ENCODE peak calls at places on chromosomes 16 and 17, in four cellular contexts. One of them, this sample, is unnamed.
A peak's percentile ranks its signal among the peaks of the same experiment; 100 is the strongest.

GRCh38 chr16:58123896-58124600 is 5.1 kb downstream of the CFAP20 start:
- DNase-seq in AG04450: no peak
- DNase-seq in left lung: no peak
- DNase-seq in ascending aorta: no peak
- DNase-seq in this sample: no peak

GRCh38 chr17:79965806-79966205 is 69.9 kb downstream of the TBC1D16 start:
- DNase-seq in AG04450: no peak
- DNase-seq in left lung: no peak
- DNase-seq in ascending aorta: peak; percentile 62
- DNase-seq in this sample: peak; percentile 23

GRCh38 chr17:48549909-48550308 is 5.0 kb upstream of the HOXB2 start:
- DNase-seq in AG04450: no peak
- DNase-seq in left lung: no peak
- DNase-seq in ascending aorta: no peak
- DNase-seq in this sample: no peak

GRCh38 chr17:79116575-79117368 is 42.1 kb downstream of the ENGASE start:
- DNase-seq in AG04450: no peak
- DNase-seq in left lung: no peak
- DNase-seq in ascending aorta: no peak
- DNase-seq in this sample: no peak

GRCh38 chr17:65558683-65559311 is 2.7 kb downstream of the AXIN2 start:
- DNase-seq in AG04450: no peak
- DNase-seq in left lung: no peak
- DNase-seq in ascending aorta: no peak
- DNase-seq in this sample: no peak

GRCh38 chr17:79182176-79183160 is 107.8 kb downstream of the ENGASE start:
- DNase-seq in AG04450: no peak
- DNase-seq in left lung: no peak
- DNase-seq in ascending aorta: no peak
- DNase-seq in this sample: no peak

GRCh38 chr17:77325826-77326581 is 185.2 kb downstream of the SEC14L1 start:
- DNase-seq in AG04450: no peak
- DNase-seq in left lung: peak; percentile 37
- DNase-seq in ascending aorta: peak; percentile 64
- DNase-seq in this sample: peak; percentile 58

GRCh38 chr17:40602445-40603443 is 37.5 kb upstream of the CCR7 start:
- DNase-seq in AG04450: no peak
- DNase-seq in left lung: no peak
- DNase-seq in ascending aorta: no peak
- DNase-seq in this sample: no peak

GRCh38 chr16:83804366-83804765 is 3.4 kb upstream of the HSBP1 start:
- DNase-seq in AG04450: no peak
- DNase-seq in left lung: no peak
- DNase-seq in ascending aorta: no peak
- DNase-seq in this sample: no peak

GRCh38 chr17:50802609-50803571 is 32.5 kb upstream of the WFIKKN2 start:
- DNase-seq in AG04450: no peak
- DNase-seq in left lung: no peak
- DNase-seq in ascending aorta: no peak
- DNase-seq in this sample: no peak

GRCh38 chr17:82449883-82450356 is 632 bp downstream of the CYBC1 start:
- DNase-seq in AG04450: no peak
- DNase-seq in left lung: no peak
- DNase-seq in ascending aorta: no peak
- DNase-seq in this sample: no peak

GRCh38 chr17:73192219-73192893 is 499 bp upstream of the COG1 start:
- DNase-seq in AG04450: peak; percentile 33
- DNase-seq in left lung: peak; percentile 63
- DNase-seq in ascending aorta: peak; percentile 78
- DNase-seq in this sample: peak; percentile 88

GRCh38 chr17:79202476-79202875 is 127.9 kb downstream of the ENGASE start:
- DNase-seq in AG04450: no peak
- DNase-seq in left lung: no peak
- DNase-seq in ascending aorta: no peak
- DNase-seq in this sample: no peak

GRCh38 chr16:82801361-82801760 is 174.6 kb downstream of the CDH13 start:
- DNase-seq in AG04450: no peak
- DNase-seq in left lung: no peak
- DNase-seq in ascending aorta: no peak
- DNase-seq in this sample: no peak

GRCh38 chr16:49638696-49639629 is 216.9 kb downstream of the ZNF423 start:
- DNase-seq in AG04450: no peak
- DNase-seq in left lung: no peak
- DNase-seq in ascending aorta: no peak
- DNase-seq in this sample: no peak

GRCh38 chr17:62787358-62787757 is 20.8 kb downstream of the MARCHF10 start:
- DNase-seq in AG04450: no peak
- DNase-seq in left lung: no peak
- DNase-seq in ascending aorta: no peak
- DNase-seq in this sample: no peak

GRCh38 chr17:65487161-65487560 is 74.3 kb downstream of the AXIN2 start:
- DNase-seq in AG04450: no peak
- DNase-seq in left lung: no peak
- DNase-seq in ascending aorta: peak; percentile 42
- DNase-seq in this sample: no peak

GRCh38 chr17:57406131-57406980 is 150.0 kb downstream of the MSI2 start:
- DNase-seq in AG04450: no peak
- DNase-seq in left lung: no peak
- DNase-seq in ascending aorta: no peak
- DNase-seq in this sample: no peak

GRCh38 chr17:15260376-15261062 is 4.6 kb downstream of the PMP22 start:
- DNase-seq in AG04450: peak; percentile 68
- DNase-seq in left lung: peak; percentile 85
- DNase-seq in ascending aorta: peak; percentile 92
- DNase-seq in this sample: no peak

GRCh38 chr16:63876096-63876495 is 1245.8 kb downstream of the CDH11 start:
- DNase-seq in AG04450: no peak
- DNase-seq in left lung: no peak
- DNase-seq in ascending aorta: no peak
- DNase-seq in this sample: no peak

GRCh38 chr16:59950431-59950830 is 1216.3 kb upstream of the GOT2 start:
- DNase-seq in AG04450: no peak
- DNase-seq in left lung: no peak
- DNase-seq in ascending aorta: no peak
- DNase-seq in this sample: no peak

GRCh38 chr16:49183911-49184310 is 97.7 kb downstream of the CBLN1 start:
- DNase-seq in AG04450: no peak
- DNase-seq in left lung: no peak
- DNase-seq in ascending aorta: no peak
- DNase-seq in this sample: no peak

GRCh38 chr16:83681421-83681820 is 126.4 kb upstream of the HSBP1 start:
- DNase-seq in AG04450: no peak
- DNase-seq in left lung: no peak
- DNase-seq in ascending aorta: no peak
- DNase-seq in this sample: no peak

GRCh38 chr17:58338454-58338841 is 9.9 kb upstream of the TSPOAP1 start:
- DNase-seq in AG04450: no peak
- DNase-seq in left lung: no peak
- DNase-seq in ascending aorta: no peak
- DNase-seq in this sample: no peak

GRCh38 chr17:80653856-80654255 is 109.2 kb downstream of the RPTOR start:
- DNase-seq in AG04450: no peak
- DNase-seq in left lung: no peak
- DNase-seq in ascending aorta: no peak
- DNase-seq in this sample: no peak

GRCh38 chr17:46805771-46806170 is 12.7 kb downstream of the WNT3 start:
- DNase-seq in AG04450: no peak
- DNase-seq in left lung: no peak
- DNase-seq in ascending aorta: no peak
- DNase-seq in this sample: no peak

GRCh38 chr17:79657861-79658810 is 47.3 kb upstream of the RBFOX3 start:
- DNase-seq in AG04450: no peak
- DNase-seq in left lung: no peak
- DNase-seq in ascending aorta: no peak
- DNase-seq in this sample: no peak

GRCh38 chr17:28925912-28926365 is 23.1 kb upstream of the DHRS13 start:
- DNase-seq in AG04450: no peak
- DNase-seq in left lung: no peak
- DNase-seq in ascending aorta: no peak
- DNase-seq in this sample: no peak

GRCh38 chr16:22191966-22192260 is 14.2 kb upstream of the EEF2K start:
- DNase-seq in AG04450: no peak
- DNase-seq in left lung: no peak
- DNase-seq in ascending aorta: no peak
- DNase-seq in this sample: no peak

GRCh38 chr16:23014592-23014991 is 134.7 kb downstream of the USP31 start:
- DNase-seq in AG04450: no peak
- DNase-seq in left lung: no peak
- DNase-seq in ascending aorta: no peak
- DNase-seq in this sample: no peak

GRCh38 chr17:1959871-1960569 is 65.1 kb downstream of the RTN4RL1 start:
- DNase-seq in AG04450: peak; percentile 48
- DNase-seq in left lung: no peak
- DNase-seq in ascending aorta: no peak
- DNase-seq in this sample: no peak

GRCh38 chr17:37083461-37083860 is 134.7 kb downstream of the AATF start:
- DNase-seq in AG04450: no peak
- DNase-seq in left lung: no peak
- DNase-seq in ascending aorta: no peak
- DNase-seq in this sample: no peak

GRCh38 chr17:4433515-4434031 is at the start of gene SPNS3:
- DNase-seq in AG04450: no peak
- DNase-seq in left lung: no peak
- DNase-seq in ascending aorta: no peak
- DNase-seq in this sample: no peak

DNA sequence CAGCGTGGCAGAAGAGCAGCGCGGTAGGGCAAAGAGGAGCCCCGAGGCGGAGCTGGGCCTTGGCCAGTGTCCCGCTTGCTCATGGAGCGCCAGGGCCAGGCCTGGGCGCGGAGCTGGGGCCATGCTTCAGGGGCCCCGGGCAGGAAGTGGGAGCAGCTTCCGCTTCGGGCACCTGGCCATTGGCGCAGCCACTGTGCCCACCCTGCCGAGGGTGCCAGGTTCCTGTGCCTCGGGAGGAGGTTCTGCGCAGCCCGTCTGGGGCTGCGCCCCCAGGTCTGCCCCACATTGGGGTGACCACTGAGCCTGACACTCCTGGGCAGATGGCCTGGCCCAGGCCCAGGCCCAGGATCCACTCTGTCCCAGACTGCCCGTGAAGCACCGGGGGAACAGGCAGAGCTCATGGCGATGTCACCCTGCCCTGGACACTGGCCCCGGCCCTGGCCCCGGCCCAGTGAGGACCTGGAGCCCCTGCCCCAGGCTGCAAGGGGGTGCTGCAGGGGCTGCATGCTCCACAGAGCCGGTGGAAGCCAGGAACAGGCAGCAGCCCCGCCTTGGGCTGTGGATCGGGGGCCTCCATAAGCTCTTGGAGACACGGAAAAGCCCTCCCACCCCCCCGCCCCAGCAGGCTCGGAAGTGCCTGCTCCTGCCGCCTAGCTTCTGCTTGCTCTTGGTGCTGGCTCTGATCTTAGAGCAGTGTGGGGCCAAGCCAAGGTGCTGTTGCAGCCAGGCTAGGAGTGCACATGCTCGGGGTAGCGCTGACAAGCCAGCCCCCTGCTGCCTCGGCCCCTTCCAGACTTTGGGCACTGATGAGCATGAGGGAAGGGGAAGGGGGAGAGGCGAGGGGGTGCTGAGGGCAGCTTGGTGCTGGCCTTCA is 35.9 kb upstream of the FOXJ1 start:
- DNase-seq in AG04450: no peak
- DNase-seq in left lung: no peak
- DNase-seq in ascending aorta: no peak
- DNase-seq in this sample: no peak
- TF ChIP-seq CTCF in AG04450: no peak
- TF ChIP-seq CTCF in left lung: no peak
- TF ChIP-seq CTCF in ascending aorta: no peak
- TF ChIP-seq CTCF in this sample: no peak

GRCh38 chr17:38569701-38570512 is 35.8 kb downstream of the SRCIN1 start:
- DNase-seq in AG04450: no peak
- DNase-seq in left lung: no peak
- DNase-seq in ascending aorta: no peak
- DNase-seq in this sample: no peak

GRCh38 chr17:38567350-38567749 is 38.4 kb downstream of the SRCIN1 start:
- DNase-seq in AG04450: no peak
- DNase-seq in left lung: no peak
- DNase-seq in ascending aorta: no peak
- DNase-seq in this sample: no peak

GRCh38 chr17:38568845-38569510 is 36.8 kb downstream of the SRCIN1 start:
- DNase-seq in AG04450: no peak
- DNase-seq in left lung: no peak
- DNase-seq in ascending aorta: no peak
- DNase-seq in this sample: no peak

GRCh38 chr17:38566666-38567031 is 39.1 kb downstream of the SRCIN1 start:
- DNase-seq in AG04450: no peak
- DNase-seq in left lung: no peak
- DNase-seq in ascending aorta: no peak
- DNase-seq in this sample: no peak

DNA sequence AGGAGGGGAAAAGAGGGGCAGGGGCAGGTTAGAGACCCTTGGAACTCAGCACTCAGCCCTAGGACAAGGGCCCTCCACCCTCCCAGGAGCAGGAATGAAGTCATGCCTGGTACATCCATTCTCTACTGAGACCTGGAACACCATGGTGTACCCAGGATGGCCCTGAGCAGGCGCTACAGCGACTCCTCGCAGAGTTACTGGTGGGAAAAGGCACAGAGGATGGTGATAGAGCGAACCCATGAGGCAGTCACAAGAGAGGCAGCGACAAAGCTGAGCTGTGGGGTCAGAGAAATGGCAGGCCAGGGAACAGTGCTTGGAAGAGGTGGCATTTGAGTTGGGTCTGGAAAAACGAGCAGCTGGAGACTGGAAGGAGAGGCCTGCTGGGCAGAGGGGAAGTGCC is 37.5 kb downstream of the SRCIN1 start:
- DNase-seq in AG04450: no peak
- DNase-seq in left lung: no peak
- DNase-seq in ascending aorta: no peak
- DNase-seq in this sample: no peak
- H3K27ac ChIP-seq in AG04450: no peak overlapping the region
- H3K27ac ChIP-seq in left lung: no peak overlapping the region
- H3K27ac ChIP-seq in ascending aorta: no peak overlapping the region
- H3K27ac ChIP-seq in this sample: no peak overlapping the region

DNA sequence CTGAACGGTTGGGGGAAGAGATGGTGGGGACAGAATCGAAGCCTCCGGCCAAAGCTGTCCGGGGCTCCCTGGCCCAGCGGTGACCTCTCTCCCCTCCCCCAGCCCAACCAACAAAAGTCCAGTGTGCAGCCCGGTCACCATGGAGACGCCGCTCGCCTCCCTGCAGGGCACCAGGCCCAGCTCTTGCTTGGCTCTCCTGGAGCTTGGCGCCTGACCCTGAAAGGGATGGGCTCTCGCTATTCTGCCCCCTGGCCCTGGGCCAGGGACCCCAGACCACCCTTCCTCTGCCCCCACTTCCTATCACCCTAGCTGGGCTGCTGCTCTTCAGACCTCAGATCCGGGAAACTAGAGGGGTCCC is 1.3 kb downstream of the METRN start:
- DNase-seq in AG04450: no peak
- DNase-seq in left lung: peak; percentile 59
- DNase-seq in ascending aorta: no peak
- DNase-seq in this sample: no peak
- H3K4me3 ChIP-seq in AG04450: peak overlapping the region; percentile 53
- H3K4me3 ChIP-seq in left lung: peak overlapping the region; percentile 65
- H3K4me3 ChIP-seq in ascending aorta: peak overlapping the region; percentile 93
- H3K4me3 ChIP-seq in this sample: peak overlapping the region; percentile 80

GRCh38 chr16:24689128-24689527 is 40.3 kb upstream of the TNRC6A start:
- DNase-seq in AG04450: no peak
- DNase-seq in left lung: no peak
- DNase-seq in ascending aorta: no peak
- DNase-seq in this sample: no peak
- TF ChIP-seq CTCF in AG04450: peak; percentile 72
- TF ChIP-seq CTCF in left lung: peak; percentile 19
- TF ChIP-seq CTCF in ascending aorta: no peak
- TF ChIP-seq CTCF in this sample: peak; percentile 75